ENCODE peak calls at places on chromosomes 12 and 14, in four cellular contexts. U is hippocampal formation, L is NAMALWA, T is H4. Y is an unnamed sample.

GRCh38 chr14:53247596-53248370 is 94.7 kb upstream of the DDHD1 start:
- DNase-seq in T (no peak), U (no peak), L (no peak), Y (no peak)

GRCh38 chr12:2352203-2352602 is 299.4 kb downstream of the CACNA1C start:
- DNase-seq in L (no peak), T (no peak), U (no peak), Y (no peak)

GRCh38 chr14:55850803-55851202 is 267.4 kb upstream of the PELI2 start:
- DNase-seq in L (no peak), T (peak; percentile 31), U (no peak), Y (no peak)

GRCh38 chr12:133231001-133231400 is 4.7 kb downstream of the ANHX start:
- DNase-seq in T (no peak), U (no peak), L (no peak), Y (no peak)

GRCh38 chr14:103126873-103127304 is 3.6 kb downstream of the TNFAIP2 start:
- DNase-seq in U (no peak), L (no peak), T (no peak), Y (peak; percentile 48)

GRCh38 chr14:59189281-59189821 is 884 bp downstream of the DAAM1 start:
- DNase-seq in T (no peak), L (peak; percentile 41), U (no peak), Y (peak; percentile 18)

GRCh38 chr12:125263385-125263784 is 198.2 kb downstream of the AACS start:
- DNase-seq in T (no peak), U (no peak), L (no peak), Y (no peak)

GRCh38 chr14:94292526-94292871 is 569 bp downstream of the SERPINA10 start:
- DNase-seq in T (no peak), U (no peak), L (no peak), Y (no peak)

GRCh38 chr14:67704484-67705089 is 2.9 kb downstream of the RDH12 start:
- DNase-seq in L (peak; percentile 60), T (peak; percentile 52), U (peak; percentile 23), Y (peak; percentile 89)

GRCh38 chr12:570949-571794 is 92.1 kb downstream of the NINJ2 start:
- DNase-seq in U (peak; percentile 30), L (no peak), T (peak; percentile 99), Y (no peak)

GRCh38 chr14:59155886-59156285 is 32.6 kb upstream of the DAAM1 start:
- DNase-seq in T (no peak), L (no peak), U (no peak), Y (no peak)

GRCh38 chr14:103007555-103007954 is 49.8 kb downstream of the CDC42BPB start:
- DNase-seq in T (no peak), U (peak; percentile 78), L (no peak), Y (peak; percentile 92)

GRCh38 chr12:109495012-109495411 is 17.6 kb downstream of the UBE3B start:
- DNase-seq in U (no peak), L (no peak), T (no peak), Y (no peak)

GRCh38 chr14:94769413-94770250 is at the start of gene GSC:
- DNase-seq in L (no peak), T (no peak), U (no peak), Y (no peak)

GRCh38 chr12:84198294-84198946 is 714.2 kb downstream of the SLC6A15 start:
- DNase-seq in L (no peak), U (no peak), T (no peak), Y (no peak)

Y was measured in globus pallidus.